ENCODE peak calls at places on chromosomes 6 and 20, in five cellular contexts. V is SK-N-SH, Z is ovary, X is breast epithelium, R is right cardiac atrium. C is an unnamed sample.

GRCh38 chr6:134295953-134296553 is 21.9 kb downstream of the SGK1 start:
- DNase-seq in Z (peak; percentile 54), R (no peak), V (no peak), X (no peak), C (no peak)

GRCh38 chr20:52800734-52801627 is 171.2 kb upstream of the TSHZ2 start:
- DNase-seq in X (no peak), Z (no peak), R (no peak), V (peak; percentile 34), C (no peak)

GRCh38 chr20:33981347-33981746 is 12.4 kb upstream of the RALY start:
- DNase-seq in V (no peak), Z (no peak), R (no peak), X (no peak), C (no peak)

GRCh38 chr6:129006685-129007514 is 124.0 kb downstream of the LAMA2 start:
- DNase-seq in Z (no peak), R (no peak), X (no peak), V (no peak), C (no peak)

GRCh38 chr20:34171640-34172039 is 59.6 kb upstream of the EIF2S2 start:
- DNase-seq in Z (no peak), V (peak; percentile 83), X (no peak), R (no peak), C (no peak)

GRCh38 chr6:3165631-3166534 is 8.5 kb upstream of the TUBB2A start:
- DNase-seq in V (no peak), X (no peak), R (no peak), Z (no peak), C (no peak)

GRCh38 chr6:81977488-81977887 is 225.0 kb upstream of the TENT5A start:
- DNase-seq in X (no peak), V (no peak), R (no peak), Z (no peak), C (no peak)

GRCh38 chr6:134853111-134854055 is 96.5 kb downstream of the ALDH8A1 start:
- DNase-seq in X (no peak), V (no peak), Z (no peak), R (no peak), C (no peak)

GRCh38 chr6:2448826-2449571 is 203.6 kb upstream of the GMDS start:
- DNase-seq in Z (no peak), V (peak; percentile 69), X (peak; percentile 30), R (no peak), C (no peak)

DNA sequence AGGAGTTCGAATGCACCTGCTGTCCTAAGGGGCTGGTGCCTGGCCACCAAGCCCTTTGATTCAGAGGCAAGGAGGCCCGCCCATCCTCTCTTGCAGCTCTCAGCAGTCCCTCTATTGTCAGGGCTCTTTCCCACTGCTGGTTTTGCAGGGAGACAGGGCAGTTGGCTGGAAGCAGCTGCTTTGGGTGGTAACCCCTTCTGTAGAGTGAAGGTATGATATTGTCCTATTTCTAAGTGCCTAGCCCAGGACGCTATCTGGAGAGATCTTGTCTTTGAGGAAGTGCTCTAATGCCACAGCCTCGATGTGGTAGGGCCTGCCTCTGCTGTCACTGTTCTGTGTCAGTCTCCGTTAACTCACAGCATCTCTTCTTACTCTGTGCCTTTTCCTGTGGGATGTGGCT is 5.6 kb downstream of the PLCG1 start:
- DNase-seq in R (no peak), Z (no peak), V (no peak), X (no peak), C (no peak)
- H3K4me1 ChIP-seq in R (peaks cover 60% of the 10 kb centered on the region), Z (peaks cover 47% of the 10 kb centered on the region), V (peaks cover 9% of the 10 kb centered on the region), X (peaks cover 22% of the 10 kb centered on the region), C (peaks cover 90% of the 10 kb centered on the region)

GRCh38 chr20:3111507-3111906 is 27.0 kb upstream of the AVP start:
- DNase-seq in V (no peak), Z (no peak), R (no peak), X (no peak), C (no peak)
- H3K4me1 ChIP-seq in V (no peaks in the 10 kb centered on the region), Z (no peaks in the 10 kb centered on the region), R (no peaks in the 10 kb centered on the region), X (no peaks in the 10 kb centered on the region), C (no peaks in the 10 kb centered on the region)

DNA sequence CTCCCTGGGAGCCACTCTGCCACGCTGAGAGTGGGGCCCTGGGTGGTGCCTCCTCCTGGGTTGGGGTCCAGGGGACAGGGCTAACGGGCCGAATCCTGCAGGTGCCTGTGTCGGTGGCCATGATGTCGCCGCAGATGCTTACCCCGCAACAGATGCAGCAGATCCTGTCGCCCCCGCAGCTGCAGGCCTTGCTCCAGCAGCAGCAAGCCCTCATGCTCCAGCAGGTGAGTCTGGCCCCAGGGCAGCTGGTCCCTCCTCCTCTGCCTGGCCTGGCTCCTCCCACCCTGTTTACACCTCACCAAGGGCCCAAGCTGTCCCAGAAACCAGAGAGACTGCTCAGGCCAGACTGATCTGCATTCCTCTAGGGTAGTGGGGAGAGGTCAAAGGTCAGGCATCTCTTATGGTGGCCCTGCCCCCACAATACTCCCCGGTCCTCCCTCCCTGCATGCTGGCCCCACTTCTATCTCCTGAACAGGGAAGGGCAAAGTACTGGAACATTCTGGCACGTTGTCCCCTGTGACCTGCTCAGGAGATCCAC is 38.6 kb downstream of the FOXP4 start:
- DNase-seq in X (peak; percentile 71), Z (no peak), R (no peak), V (no peak), C (no peak)
- H3K4me1 ChIP-seq in X (peaks cover 3% of the 10 kb centered on the region), Z (no peaks in the 10 kb centered on the region), R (peaks cover 9% of the 10 kb centered on the region), V (peaks cover 30% of the 10 kb centered on the region), C (peaks cover 17% of the 10 kb centered on the region)

DNA sequence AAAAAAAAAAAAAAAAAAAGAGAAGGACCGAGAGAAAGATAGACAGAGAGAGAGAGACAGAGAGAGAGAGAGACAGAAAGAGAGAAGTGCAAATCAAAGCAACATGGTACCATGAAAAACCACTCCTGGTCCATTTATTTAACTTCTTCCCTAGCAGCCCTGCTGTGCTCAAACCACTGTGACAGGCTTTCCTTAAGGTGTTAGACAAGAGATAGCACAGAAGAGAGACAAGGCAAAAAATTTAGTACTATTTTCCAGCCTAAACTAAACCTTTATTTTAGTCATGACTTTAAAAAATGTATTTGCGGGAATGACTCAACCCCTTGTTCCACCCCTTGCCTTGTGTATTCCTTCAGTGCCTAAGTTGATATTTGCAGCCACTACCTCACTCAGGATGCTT is 437 bp downstream of the RIPOR2 start:
- DNase-seq in X (no peak), Z (no peak), R (no peak), V (no peak), C (no peak)
- H3K4me1 ChIP-seq in X (no peaks in the 10 kb centered on the region), Z (no peaks in the 10 kb centered on the region), R (peaks cover 2% of the 10 kb centered on the region), V (peaks cover 12% of the 10 kb centered on the region), C (peaks cover 12% of the 10 kb centered on the region)

DNA sequence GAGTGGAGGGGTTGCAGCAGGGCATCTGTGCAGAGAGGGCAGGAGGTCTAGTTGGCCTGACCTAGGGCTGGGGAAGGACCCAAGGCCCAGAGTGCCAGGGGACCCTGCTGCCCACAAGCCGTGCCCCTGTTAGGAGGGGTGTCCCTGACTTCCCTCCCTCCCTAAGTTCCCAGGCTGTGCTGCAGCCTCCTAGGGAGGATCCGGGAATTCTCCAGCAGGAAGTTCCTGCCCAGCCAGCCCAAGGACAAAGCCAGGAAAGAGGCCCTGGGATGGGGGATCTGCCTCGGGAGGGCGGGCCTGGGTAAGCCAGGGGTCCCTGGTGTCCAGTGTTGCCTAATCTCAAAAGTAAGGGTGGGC is 9.3 kb upstream of the BAK1 start:
- DNase-seq in R (peak; percentile 44), X (no peak), V (no peak), Z (no peak), C (no peak)
- H3K4me1 ChIP-seq in R (peaks cover 5% of the 10 kb centered on the region), X (no peaks in the 10 kb centered on the region), V (peaks cover 11% of the 10 kb centered on the region), Z (peaks cover 23% of the 10 kb centered on the region), C (peaks cover 41% of the 10 kb centered on the region)

GRCh38 chr6:36042618-36043260 is 15.1 kb downstream of the MAPK14 start:
- DNase-seq in V (no peak), X (no peak), Z (no peak), R (no peak), C (no peak)

GRCh38 chr6:36038120-36038876 is 10.7 kb downstream of the MAPK14 start:
- DNase-seq in V (no peak), X (no peak), R (no peak), Z (no peak), C (no peak)

GRCh38 chr6:36040958-36041357 is 13.3 kb downstream of the MAPK14 start:
- DNase-seq in X (no peak), Z (no peak), R (no peak), V (no peak), C (no peak)

GRCh38 chr6:36035240-36035639 is 7.6 kb downstream of the MAPK14 start:
- DNase-seq in R (no peak), Z (no peak), X (no peak), V (no peak), C (no peak)

GRCh38 chr6:36039113-36039512 is 11.5 kb downstream of the MAPK14 start:
- DNase-seq in V (no peak), X (no peak), R (no peak), Z (no peak), C (no peak)
- H3K4me1 ChIP-seq in V (peaks cover 4% of the 10 kb centered on the region), X (peaks cover 6% of the 10 kb centered on the region), R (peaks cover 5% of the 10 kb centered on the region), Z (peaks cover 10% of the 10 kb centered on the region), C (peaks cover 53% of the 10 kb centered on the region)

DNA sequence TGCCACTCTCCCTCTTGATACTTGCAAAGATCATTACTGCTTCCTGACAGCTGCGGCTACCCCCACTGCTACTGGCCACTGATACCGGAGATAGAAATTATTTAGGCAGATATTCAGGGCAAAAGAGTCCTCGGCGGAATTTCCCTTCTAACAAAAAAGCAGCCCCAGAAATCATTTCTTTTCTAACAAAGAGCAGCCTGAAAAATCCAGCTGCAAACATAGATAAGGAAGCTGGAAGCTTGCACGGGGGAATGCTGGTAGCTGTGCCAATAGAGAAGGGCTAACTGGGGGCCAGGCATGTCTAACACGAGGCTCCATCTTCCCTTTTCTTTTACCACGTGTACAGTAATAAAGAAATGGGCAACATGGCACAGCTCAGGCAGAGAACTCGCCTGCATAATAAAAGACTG is 6.2 kb downstream of the TP53RK start:
- DNase-seq in V (no peak), R (no peak), Z (no peak), X (no peak), C (no peak)
- H3K4me1 ChIP-seq in V (peaks cover 4% of the 10 kb centered on the region), R (peaks cover 8% of the 10 kb centered on the region), Z (peaks cover 11% of the 10 kb centered on the region), X (no peaks in the 10 kb centered on the region), C (peaks cover 40% of the 10 kb centered on the region)

GRCh38 chr6:64750910-64751309 is 956.1 kb downstream of the EYS start:
- DNase-seq in Z (no peak), R (no peak), X (no peak), V (no peak), C (no peak)
- H3K4me1 ChIP-seq in Z (no peaks in the 10 kb centered on the region), R (no peaks in the 10 kb centered on the region), X (no peaks in the 10 kb centered on the region), V (no peaks in the 10 kb centered on the region), C (no peaks in the 10 kb centered on the region)

C was measured in suprapubic skin.